ENCODE peak calls at places on chromosomes 7 and 10, in ten cellular contexts. V is AG10803, R is WTC11, C is gastrocnemius medialis, Q is right atrium auricular region, F is omental fat pad, U is mucosa of descending colon, A is spleen, B is neural crest cell, O is CD14-positive monocyte. P is an unnamed sample.

GRCh38 chr10:120514035-120514620 is 57.1 kb downstream of the PLPP4 start:
- DNase-seq in R (peak), F (no peak), B (peak), C (no peak), Q (no peak), O (no peak), V (peak), A (no peak), U (no peak), P (peak)

GRCh38 chr10:97210576-97210975 is 24.8 kb upstream of the SLIT1 start:
- DNase-seq in B (peak), V (peak), C (peak), O (no peak), R (peak), U (no peak), F (peak), Q (peak), A (peak), P (peak)

GRCh38 chr7:116524609-116525297 is at the start of gene CAV1:
- DNase-seq in U (peak), R (peak), C (peak), A (peak), Q (peak), F (peak), B (peak), V (peak), O (no peak), P (peak)

GRCh38 chr10:106582291-106582690 is 582.2 kb downstream of the SORCS1 start:
- DNase-seq in V (no peak), U (no peak), B (no peak), F (no peak), C (no peak), Q (no peak), R (no peak), O (no peak), A (no peak), P (peak)

GRCh38 chr10:85032981-85033380 is 704.6 kb downstream of the CCSER2 start:
- DNase-seq in Q (no peak), C (no peak), V (no peak), B (no peak), U (no peak), R (no peak), A (no peak), O (no peak), F (no peak), P (peak)

GRCh38 chr7:39413866-39414668 is 152.1 kb upstream of the YAE1 start:
- DNase-seq in Q (peak), C (no peak), F (no peak), V (peak), R (peak), U (peak), B (peak), O (no peak), A (peak), P (no peak)

GRCh38 chr7:115719963-115720362 is 310.6 kb downstream of the TFEC start:
- DNase-seq in O (no peak), C (no peak), B (no peak), Q (no peak), F (no peak), A (no peak), R (no peak), U (no peak), V (no peak), P (no peak)

GRCh38 chr10:116673866-116674265 is 53.1 kb downstream of the PNLIPRP2 start:
- DNase-seq in V (no peak), B (no peak), O (no peak), A (no peak), C (no peak), R (no peak), U (no peak), F (no peak), Q (no peak), P (no peak)

GRCh38 chr7:1377111-1377909 is 82.0 kb downstream of the MICALL2 start:
- DNase-seq in V (no peak), O (no peak), C (no peak), Q (no peak), A (no peak), F (no peak), R (no peak), B (no peak), U (no peak), P (no peak)

GRCh38 chr7:127920787-127921438 is 110.3 kb downstream of the LRRC4 start:
- DNase-seq in O (no peak), A (no peak), V (peak), B (no peak), Q (no peak), F (no peak), R (no peak), C (no peak), U (no peak), P (peak)

GRCh38 chr7:20798694-20799121 is 12.0 kb upstream of the SP8 start:
- DNase-seq in A (no peak), V (no peak), O (no peak), B (no peak), R (peak), U (no peak), C (no peak), Q (no peak), F (no peak), P (no peak)

GRCh38 chr7:108114117-108114841 is 15.9 kb downstream of the LAMB4 start:
- DNase-seq in U (no peak), R (peak), C (no peak), B (no peak), O (no peak), F (no peak), V (no peak), A (no peak), Q (no peak), P (peak)

GRCh38 chr7:36852017-36852416 is 127.7 kb upstream of the AOAH start:
- DNase-seq in V (no peak), R (no peak), B (no peak), C (no peak), U (no peak), A (no peak), O (no peak), F (no peak), Q (no peak), P (no peak)

GRCh38 chr7:152145853-152146466 is 120.5 kb downstream of the GALNT11 start:
- DNase-seq in A (no peak), F (no peak), U (no peak), C (no peak), B (no peak), O (no peak), Q (no peak), R (no peak), V (peak), P (peak)

GRCh38 chr7:81676813-81677212 is 93.0 kb downstream of the HGF start:
- DNase-seq in U (no peak), A (no peak), C (no peak), F (no peak), O (no peak), V (peak), B (no peak), Q (no peak), R (no peak), P (peak)

GRCh38 chr7:98085674-98086073 is 21.0 kb upstream of the LMTK2 start:
- DNase-seq in V (no peak), F (no peak), O (no peak), Q (no peak), U (peak), C (no peak), B (no peak), R (no peak), A (no peak), P (no peak)

GRCh38 chr7:20435305-20435704 is 104.6 kb downstream of the ITGB8 start:
- DNase-seq in R (no peak), A (no peak), V (peak), Q (peak), B (no peak), O (no peak), F (peak), C (peak), U (no peak), P (peak)

GRCh38 chr7:98329100-98329871 is 47.8 kb downstream of the BRI3 start:
- DNase-seq in O (no peak), V (no peak), R (no peak), C (no peak), B (no peak), F (no peak), U (no peak), A (no peak), Q (no peak), P (no peak)

GRCh38 chr10:122152544-122152943 is 118.6 kb upstream of the BTBD16 start:
- DNase-seq in U (peak), F (no peak), Q (peak), A (peak), O (no peak), C (peak), V (peak), R (no peak), B (no peak), P (no peak)

GRCh38 chr7:69691734-69692133 is 93.5 kb downstream of the AUTS2 start:
- DNase-seq in F (no peak), C (no peak), Q (no peak), R (no peak), A (no peak), B (no peak), U (no peak), V (no peak), O (no peak), P (no peak)

GRCh38 chr10:101236376-101237079 is 7.3 kb upstream of the LBX1 start:
- DNase-seq in V (no peak), A (no peak), Q (no peak), F (no peak), B (no peak), R (peak), O (no peak), C (no peak), U (no peak), P (no peak)

GRCh38 chr10:80166581-80167470 is 34.3 kb downstream of the PLAC9 start:
- DNase-seq in A (peak), C (no peak), Q (no peak), F (no peak), R (no peak), V (no peak), B (no peak), U (no peak), O (no peak), P (no peak)

GRCh38 chr7:143487566-143487965 is 9.9 kb downstream of the TAS2R41 start:
- DNase-seq in C (peak), A (no peak), Q (peak), R (no peak), F (no peak), B (no peak), O (peak), U (peak), V (peak), P (peak)

GRCh38 chr10:13945760-13946460 is 359.1 kb downstream of the PRPF18 start:
- DNase-seq in V (peak), A (no peak), C (no peak), U (no peak), B (peak), R (no peak), Q (no peak), F (no peak), O (no peak), P (no peak)

DNA sequence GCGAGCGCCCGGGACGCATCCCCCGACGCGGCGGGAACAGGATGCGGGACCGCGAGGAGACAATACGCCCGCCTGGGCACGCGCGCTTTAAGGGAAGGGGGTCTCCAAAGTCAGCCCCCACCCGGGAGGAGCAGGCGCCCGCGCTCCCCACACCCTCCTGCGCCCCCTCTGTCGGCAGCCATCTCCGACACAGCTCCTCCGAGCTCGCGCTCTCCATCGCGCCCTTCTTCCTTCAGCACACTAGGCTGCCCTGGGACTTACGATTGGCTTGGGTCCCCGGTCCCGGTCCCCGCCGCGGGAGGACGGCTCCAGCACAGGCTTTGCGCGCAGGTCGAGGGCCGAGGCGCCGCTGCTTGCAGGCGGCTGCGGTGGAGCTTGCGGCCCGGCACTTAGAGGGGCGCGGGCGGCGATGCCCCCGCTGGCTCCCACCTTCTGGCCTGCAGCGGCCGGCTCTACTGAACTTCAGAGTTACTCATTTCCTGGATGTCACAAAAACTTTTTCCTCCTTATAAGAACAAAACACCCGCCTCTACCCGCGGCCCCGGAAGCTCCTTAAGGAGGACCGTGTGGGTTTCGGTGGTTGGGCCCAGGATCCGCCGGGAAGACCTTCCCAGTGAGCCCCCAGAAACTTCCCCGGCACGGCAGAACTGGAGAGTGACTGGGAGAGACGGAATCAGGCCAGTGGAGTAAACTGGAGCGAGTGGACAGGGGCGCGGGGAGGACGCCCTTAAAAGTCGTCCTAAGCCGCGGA is at the start of gene ITPRIP:
- DNase-seq in O (peak), U (peak), R (peak), A (peak), Q (peak), F (peak), B (peak), V (peak), C (peak), P (peak)
- TF ChIP-seq CTCF in O (no peak), U (no peak), R (no peak), A (no peak), Q (no peak), F (no peak), B (peak), V (peak), C (peak), P (no peak)

GRCh38 chr7:22120391-22121053 is 174.8 kb upstream of the CDCA7L start:
- DNase-seq in R (no peak), A (no peak), O (no peak), Q (no peak), B (no peak), V (no peak), U (no peak), F (no peak), C (no peak), P (no peak)

GRCh38 chr7:22125436-22125835 is 179.7 kb upstream of the CDCA7L start:
- DNase-seq in Q (no peak), C (no peak), O (no peak), R (no peak), A (no peak), V (no peak), U (no peak), B (no peak), F (no peak), P (no peak)

GRCh38 chr7:22124906-22125305 is 179.2 kb upstream of the CDCA7L start:
- DNase-seq in V (no peak), R (no peak), O (no peak), Q (peak), B (no peak), F (no peak), U (no peak), A (no peak), C (no peak), P (no peak)

GRCh38 chr7:22121702-22122474 is 176.2 kb upstream of the CDCA7L start:
- DNase-seq in V (peak), A (no peak), C (no peak), U (no peak), F (no peak), R (no peak), Q (peak), B (no peak), O (no peak), P (no peak)

GRCh38 chr7:22123139-22123538 is 177.4 kb upstream of the CDCA7L start:
- DNase-seq in B (no peak), V (no peak), U (no peak), O (no peak), R (no peak), Q (peak), F (no peak), A (no peak), C (no peak), P (no peak)
- TF ChIP-seq CTCF in B (no peak), V (no peak), U (no peak), O (no peak), R (no peak), Q (no peak), F (no peak), A (no peak), C (no peak), P (no peak)

DNA sequence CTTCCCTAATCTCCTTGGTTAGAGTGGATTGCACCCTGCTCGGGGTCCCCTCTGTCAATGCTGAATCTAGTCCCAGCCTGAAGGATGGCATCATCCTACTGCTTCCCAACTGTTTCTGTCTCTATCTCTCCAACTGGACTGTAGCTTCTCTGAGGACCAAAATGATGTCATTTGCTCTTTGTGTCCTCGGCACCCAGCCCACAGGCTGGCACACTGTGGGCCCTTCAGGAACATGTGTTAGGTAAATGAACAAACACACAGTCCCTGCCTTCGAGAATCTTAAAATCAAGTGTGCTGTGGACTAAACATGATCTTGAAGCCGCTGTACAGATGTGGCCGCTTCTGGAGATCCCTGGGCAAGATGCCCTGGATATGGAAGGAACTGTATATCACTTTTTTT is 5.0 kb upstream of the CDH23 start:
- DNase-seq in B (no peak), U (no peak), R (no peak), A (no peak), O (no peak), F (no peak), V (no peak), Q (peak), C (no peak), P (no peak)
- TF ChIP-seq CTCF in B (no peak), U (no peak), R (no peak), A (no peak), O (no peak), F (no peak), V (no peak), Q (no peak), C (no peak), P (no peak)

GRCh38 chr10:11706911-11707567 is 35.1 kb upstream of the ECHDC3 start:
- DNase-seq in R (no peak), F (no peak), U (no peak), A (no peak), V (no peak), B (no peak), Q (no peak), C (no peak), O (no peak), P (no peak)
- TF ChIP-seq CTCF in R (no peak), F (no peak), U (no peak), A (no peak), V (no peak), B (no peak), Q (no peak), C (no peak), O (no peak), P (no peak)